ENCODE peak calls at places on chromosomes 12 and 14, in six cellular contexts. L is GM12892; N is dorsolateral prefrontal cortex; A is naive thymus-derived CD8-positive, alpha-beta T cell; X is lung microvascular endothelial cell; I is prostate gland. D is an unnamed sample.

GRCh38 chr12:23472329-23472971 is 477.0 kb downstream of the SOX5 start:
- DNase-seq in L (no peak), N (no peak), A (no peak), X (no peak), I (no peak), D (peak)

GRCh38 chr12:116434155-116435065 is 124.8 kb upstream of the MAP1LC3B2 start:
- DNase-seq in L (no peak), N (peak), A (no peak), X (peak), I (peak), D (peak)

GRCh38 chr14:72856530-72857264 is 37.2 kb downstream of the DPF3 start:
- DNase-seq in L (no peak), N (no peak), A (no peak), X (no peak), I (no peak), D (no peak)

GRCh38 chr12:78241472-78241871 is 410.8 kb downstream of the NAV3 start:
- DNase-seq in L (no peak), N (no peak), A (no peak), X (no peak), I (no peak), D (no peak)

GRCh38 chr14:30017370-30017993 is 89.8 kb upstream of the PRKD1 start:
- DNase-seq in L (no peak), N (no peak), A (no peak), X (no peak), I (no peak), D (no peak)

GRCh38 chr14:101402936-101403660 is 158.2 kb upstream of the DIO3 start:
- DNase-seq in L (no peak), N (no peak), A (no peak), X (no peak), I (no peak), D (no peak)

GRCh38 chr12:93777249-93777648 is 100.1 kb downstream of the CRADD start:
- DNase-seq in L (no peak), N (no peak), A (no peak), X (peak), I (no peak), D (no peak)

GRCh38 chr14:22417914-22418313 is 171.1 kb downstream of the DAD1 start:
- DNase-seq in L (no peak), N (no peak), A (no peak), X (no peak), I (no peak), D (no peak)

GRCh38 chr12:3341594-3341993 is 149.4 kb upstream of the PRMT8 start:
- DNase-seq in L (no peak), N (no peak), A (no peak), X (no peak), I (no peak), D (no peak)

GRCh38 chr12:56695327-56696101 is 7.4 kb upstream of the PTGES3 start:
- DNase-seq in L (no peak), N (no peak), A (no peak), X (no peak), I (no peak), D (no peak)

GRCh38 chr12:23630524-23630923 is 318.9 kb downstream of the SOX5 start:
- DNase-seq in L (no peak), N (no peak), A (no peak), X (no peak), I (no peak), D (no peak)

GRCh38 chr12:64556231-64556630 is 54.1 kb upstream of the RASSF3 start:
- DNase-seq in L (no peak), N (no peak), A (no peak), X (no peak), I (no peak), D (no peak)

GRCh38 chr12:56126732-56127239 is 1.3 kb upstream of the ESYT1 start:
- DNase-seq in L (no peak), N (no peak), A (no peak), X (no peak), I (no peak), D (no peak)

GRCh38 chr14:99755629-99756603 is 37.3 kb upstream of the EML1 start:
- DNase-seq in L (no peak), N (peak), A (no peak), X (peak), I (no peak), D (peak)

GRCh38 chr14:91861091-91861490 is 6.2 kb downstream of the TC2N start:
- DNase-seq in L (no peak), N (no peak), A (peak), X (no peak), I (no peak), D (no peak)

GRCh38 chr14:104094056-104094708 is 8.7 kb downstream of the ASPG start:
- DNase-seq in L (no peak), N (no peak), A (no peak), X (no peak), I (no peak), D (no peak)

GRCh38 chr12:3035815-3036702 is 41.1 kb upstream of the TSPAN9 start:
- DNase-seq in L (peak), N (peak), A (no peak), X (peak), I (no peak), D (no peak)

GRCh38 chr12:52969828-52970569 is 21.1 kb downstream of the KRT18 start:
- DNase-seq in L (no peak), N (no peak), A (no peak), X (no peak), I (peak), D (no peak)

GRCh38 chr12:65817866-65818265 is 6.4 kb upstream of the HMGA2 start:
- DNase-seq in L (no peak), N (no peak), A (no peak), X (no peak), I (no peak), D (no peak)

GRCh38 chr14:99069946-99070345 is 202.1 kb downstream of the BCL11B start:
- DNase-seq in L (no peak), N (no peak), A (no peak), X (no peak), I (no peak), D (no peak)

GRCh38 chr14:33586806-33587205 is 364.1 kb downstream of the EGLN3 start:
- DNase-seq in L (no peak), N (no peak), A (no peak), X (no peak), I (no peak), D (no peak)

GRCh38 chr12:13534645-13535398 is 338.3 kb downstream of the EMP1 start:
- DNase-seq in L (no peak), N (peak), A (peak), X (peak), I (peak), D (peak)

GRCh38 chr14:60505448-60505847 is 3.5 kb upstream of the SIX6 start:
- DNase-seq in L (no peak), N (no peak), A (no peak), X (no peak), I (no peak), D (no peak)

GRCh38 chr14:98325761-98326160 is 946.2 kb downstream of the BCL11B start:
- DNase-seq in L (no peak), N (no peak), A (no peak), X (no peak), I (no peak), D (peak)

GRCh38 chr12:73863541-73863940 is 674.1 kb upstream of the ATXN7L3B start:
- DNase-seq in L (no peak), N (no peak), A (no peak), X (peak), I (no peak), D (peak)

GRCh38 chr12:4771172-4771959 is 51.2 kb downstream of the GALNT8 start:
- DNase-seq in L (no peak), N (no peak), A (no peak), X (no peak), I (no peak), D (no peak)